ENCODE peak calls at places on chromosomes 16 and 17, in eight cellular contexts. X is islet precursor cell; P is astrocyte of the hippocampus; V is naive thymus-derived CD8-positive, alpha-beta T cell; Q is mucosa of gallbladder; O is RCC 7860; Y is effector CD4-positive, alpha-beta T cell; T is hippocampal formation. H is an unnamed sample.

GRCh38 chr16:68296693-68297092 is 14.1 kb downstream of the SLC7A6OS start:
- DNase-seq in O (no peak), Y (no peak), V (no peak), Q (no peak), X (no peak), P (no peak), T (no peak), H (no peak)

GRCh38 chr17:65956814-65957213 is 235.1 kb downstream of the CEP112 start:
- DNase-seq in Q (no peak), X (no peak), V (no peak), T (no peak), Y (no peak), P (no peak), O (no peak), H (no peak)

GRCh38 chr16:8697965-8698364 is 23.5 kb downstream of the ABAT start:
- DNase-seq in P (no peak), V (no peak), O (no peak), Q (no peak), T (no peak), X (no peak), Y (no peak), H (no peak)

GRCh38 chr17:47315451-47316266 is 8.1 kb upstream of the EFCAB13 start:
- DNase-seq in Q (peak; percentile 64), P (peak; percentile 85), O (peak; percentile 90), V (no peak), T (peak; percentile 76), X (no peak), Y (peak; percentile 20), H (peak; percentile 69)

GRCh38 chr16:50251375-50252081 is 14.8 kb upstream of the ADCY7 start:
- DNase-seq in O (peak; percentile 94), X (peak; percentile 40), Y (no peak), T (no peak), P (peak; percentile 87), V (no peak), Q (no peak), H (no peak)

GRCh38 chr16:4588961-4589360 is 25.7 kb downstream of the UBALD1 start:
- DNase-seq in O (no peak), T (no peak), P (no peak), Q (no peak), X (no peak), V (no peak), Y (no peak), H (no peak)

GRCh38 chr17:65753348-65753747 is 191.9 kb upstream of the AXIN2 start:
- DNase-seq in Q (no peak), P (no peak), X (no peak), O (no peak), V (no peak), T (no peak), Y (no peak), H (no peak)

GRCh38 chr17:58310511-58311428 is 17.8 kb downstream of the TSPOAP1 start:
- DNase-seq in V (no peak), P (no peak), Q (peak; percentile 6), T (no peak), X (peak; percentile 60), Y (no peak), O (no peak), H (no peak)

GRCh38 chr16:88505405-88506082 is 52.5 kb downstream of the ZFPM1 start:
- DNase-seq in V (peak; percentile 75), P (peak; percentile 67), O (peak; percentile 6), Q (peak; percentile 87), T (no peak), X (no peak), Y (peak; percentile 58), H (peak; percentile 85)

GRCh38 chr17:72879877-72880276 is 212.6 kb downstream of the SLC39A11 start:
- DNase-seq in T (no peak), P (no peak), Q (no peak), V (no peak), Y (no peak), O (no peak), X (no peak), H (no peak)

GRCh38 chr17:2691965-2692780 is 19.4 kb downstream of the CLUH start:
- DNase-seq in P (no peak), X (peak; percentile 56), Y (no peak), Q (no peak), T (no peak), V (no peak), O (no peak), H (no peak)

GRCh38 chr17:16933317-16934132 is 38.4 kb downstream of the TNFRSF13B start:
- DNase-seq in V (no peak), X (peak; percentile 82), Y (no peak), T (no peak), O (no peak), Q (no peak), P (no peak), H (no peak)

GRCh38 chr16:81401035-81401950 is 43.3 kb upstream of the CMIP start:
- DNase-seq in Q (peak; percentile 44), Y (no peak), V (no peak), P (no peak), T (no peak), X (peak; percentile 74), O (peak; percentile 56), H (no peak)

GRCh38 chr16:75372236-75372856 is 61.0 kb downstream of the CFDP1 start:
- DNase-seq in Y (no peak), P (peak; percentile 45), T (no peak), Q (no peak), X (no peak), O (no peak), V (no peak), H (no peak)